ENCODE peak calls at places on chromosomes 16 and 17, in seven cellular contexts. One of them, this sample, is unnamed.

GRCh38 chr16:88770459-88771293 is 14.3 kb downstream of the PIEZO1 start:
- DNase-seq in heart left ventricle: peak; percentile 77
- DNase-seq in left ventricle myocardium inferior: peak; percentile 61
- DNase-seq in fibroblast of lung: peak; percentile 88
- DNase-seq in adrenal gland: peak; percentile 65
- DNase-seq in uterus: peak; percentile 76
- DNase-seq in kidney: peak; percentile 93
- DNase-seq in this sample: peak; percentile 54

GRCh38 chr16:89907055-89907814 is 11.4 kb upstream of the MC1R start:
- DNase-seq in kidney: peak; percentile 58
- DNase-seq in adrenal gland: no peak
- DNase-seq in fibroblast of lung: no peak
- DNase-seq in left ventricle myocardium inferior: no peak
- DNase-seq in heart left ventricle: no peak
- DNase-seq in uterus: no peak
- DNase-seq in this sample: no peak

GRCh38 chr16:78596996-78597422 is 497.6 kb downstream of the WWOX start:
- DNase-seq in kidney: no peak
- DNase-seq in fibroblast of lung: no peak
- DNase-seq in adrenal gland: no peak
- DNase-seq in uterus: no peak
- DNase-seq in heart left ventricle: no peak
- DNase-seq in left ventricle myocardium inferior: no peak
- DNase-seq in this sample: no peak

GRCh38 chr17:48792033-48792798 is 24.8 kb downstream of the TTLL6 start:
- DNase-seq in kidney: no peak
- DNase-seq in adrenal gland: no peak
- DNase-seq in uterus: no peak
- DNase-seq in fibroblast of lung: no peak
- DNase-seq in heart left ventricle: no peak
- DNase-seq in left ventricle myocardium inferior: no peak
- DNase-seq in this sample: no peak

GRCh38 chr17:3755335-3756030 is 31.8 kb downstream of the HASPIN start:
- DNase-seq in left ventricle myocardium inferior: no peak
- DNase-seq in uterus: no peak
- DNase-seq in fibroblast of lung: no peak
- DNase-seq in heart left ventricle: no peak
- DNase-seq in kidney: no peak
- DNase-seq in adrenal gland: no peak
- DNase-seq in this sample: no peak

GRCh38 chr17:45640141-45640850 is 143.8 kb upstream of the CRHR1 start:
- DNase-seq in adrenal gland: peak; percentile 71
- DNase-seq in heart left ventricle: peak; percentile 71
- DNase-seq in left ventricle myocardium inferior: peak; percentile 48
- DNase-seq in fibroblast of lung: peak; percentile 58
- DNase-seq in kidney: no peak
- DNase-seq in uterus: peak; percentile 57
- DNase-seq in this sample: peak; percentile 47

GRCh38 chr16:87160752-87161337 is 156.3 kb downstream of the C16orf95 start:
- DNase-seq in kidney: no peak
- DNase-seq in left ventricle myocardium inferior: no peak
- DNase-seq in adrenal gland: no peak
- DNase-seq in uterus: no peak
- DNase-seq in fibroblast of lung: no peak
- DNase-seq in heart left ventricle: no peak
- DNase-seq in this sample: peak; percentile 66

GRCh38 chr16:85891776-85892166 is 7.2 kb upstream of the IRF8 start:
- DNase-seq in adrenal gland: no peak
- DNase-seq in uterus: no peak
- DNase-seq in kidney: peak; percentile 81
- DNase-seq in fibroblast of lung: no peak
- DNase-seq in left ventricle myocardium inferior: no peak
- DNase-seq in heart left ventricle: no peak
- DNase-seq in this sample: no peak

GRCh38 chr17:5758651-5759050 is 174.3 kb upstream of the NLRP1 start:
- DNase-seq in fibroblast of lung: peak; percentile 65
- DNase-seq in uterus: no peak
- DNase-seq in kidney: no peak
- DNase-seq in left ventricle myocardium inferior: no peak
- DNase-seq in heart left ventricle: no peak
- DNase-seq in adrenal gland: peak; percentile 47
- DNase-seq in this sample: peak; percentile 18

GRCh38 chr17:36463916-36464764 is 22.3 kb upstream of the ZNHIT3 start:
- DNase-seq in uterus: no peak
- DNase-seq in kidney: peak; percentile 88
- DNase-seq in adrenal gland: peak; percentile 86
- DNase-seq in heart left ventricle: peak; percentile 56
- DNase-seq in left ventricle myocardium inferior: peak; percentile 40
- DNase-seq in fibroblast of lung: peak; percentile 75
- DNase-seq in this sample: peak; percentile 39

GRCh38 chr17:14135906-14136590 is 66.7 kb downstream of the COX10 start:
- DNase-seq in kidney: no peak
- DNase-seq in heart left ventricle: no peak
- DNase-seq in uterus: no peak
- DNase-seq in left ventricle myocardium inferior: no peak
- DNase-seq in adrenal gland: no peak
- DNase-seq in fibroblast of lung: no peak
- DNase-seq in this sample: no peak

DNA sequence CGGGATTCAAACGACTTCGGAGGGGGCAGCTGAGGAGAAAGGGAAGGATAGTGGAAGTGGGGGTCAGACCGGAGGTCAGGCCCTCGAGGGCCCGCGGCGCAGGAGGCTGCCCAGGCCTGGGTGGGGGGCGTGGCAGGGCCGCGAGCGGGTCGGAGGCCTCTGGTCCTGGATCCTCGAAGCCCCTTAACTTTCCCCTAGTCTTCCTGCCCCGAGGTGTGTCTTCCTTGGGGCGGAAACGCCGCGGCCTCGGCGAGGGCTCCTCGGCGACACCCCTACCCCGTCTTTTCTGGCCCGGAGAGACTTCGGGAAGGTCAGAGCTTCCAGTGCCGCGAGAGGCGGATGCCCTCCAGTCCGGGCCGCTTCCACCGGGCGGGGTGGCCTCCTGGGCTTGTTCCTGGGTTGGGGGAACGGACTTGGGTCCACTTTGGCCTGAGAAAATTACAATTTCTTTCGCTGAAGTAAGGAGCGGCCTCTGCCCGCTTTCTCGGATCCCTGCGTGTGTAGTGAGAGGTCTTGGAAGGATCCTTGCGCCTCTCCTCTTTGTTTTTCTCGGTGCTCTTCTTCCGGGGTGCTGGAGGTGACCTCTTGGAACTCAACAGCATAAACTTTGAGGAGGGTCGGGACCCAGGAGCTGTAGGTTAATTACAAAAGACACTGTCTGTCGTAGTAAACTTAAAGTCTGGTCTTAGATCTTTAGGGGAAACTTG is 501 bp downstream of the IST1 start:
- DNase-seq in uterus: no peak
- DNase-seq in heart left ventricle: peak; percentile 56
- DNase-seq in adrenal gland: peak; percentile 50
- DNase-seq in left ventricle myocardium inferior: peak; percentile 29
- DNase-seq in kidney: peak; percentile 84
- DNase-seq in fibroblast of lung: peak; percentile 51
- DNase-seq in this sample: peak; percentile 21
- H3K4me1 ChIP-seq in uterus: no peaks in the 10 kb centered on the region
- H3K4me1 ChIP-seq in heart left ventricle: peaks cover 45% of the 10 kb centered on the region
- H3K4me1 ChIP-seq in adrenal gland: peaks cover 20% of the 10 kb centered on the region
- H3K4me1 ChIP-seq in left ventricle myocardium inferior: peaks cover 70% of the 10 kb centered on the region
- H3K4me1 ChIP-seq in kidney: no peaks in the 10 kb centered on the region
- H3K4me1 ChIP-seq in fibroblast of lung: peaks cover 3% of the 10 kb centered on the region
- H3K4me1 ChIP-seq in this sample: peaks cover 6% of the 10 kb centered on the region

GRCh38 chr17:29930399-29931010 is 477 bp upstream of the SSH2 start:
- DNase-seq in heart left ventricle: no peak
- DNase-seq in kidney: no peak
- DNase-seq in fibroblast of lung: no peak
- DNase-seq in adrenal gland: no peak
- DNase-seq in uterus: no peak
- DNase-seq in left ventricle myocardium inferior: no peak
- DNase-seq in this sample: peak; percentile 63

GRCh38 chr17:29931253-29931932 is 1.4 kb upstream of the SSH2 start:
- DNase-seq in heart left ventricle: peak; percentile 74
- DNase-seq in adrenal gland: peak; percentile 72
- DNase-seq in uterus: peak; percentile 67
- DNase-seq in fibroblast of lung: peak; percentile 71
- DNase-seq in kidney: no peak
- DNase-seq in left ventricle myocardium inferior: peak; percentile 43
- DNase-seq in this sample: peak; percentile 62

GRCh38 chr17:29927546-29927945 is 2.5 kb downstream of the SSH2 start:
- DNase-seq in adrenal gland: no peak
- DNase-seq in heart left ventricle: no peak
- DNase-seq in left ventricle myocardium inferior: no peak
- DNase-seq in uterus: no peak
- DNase-seq in fibroblast of lung: peak; percentile 21
- DNase-seq in kidney: no peak
- DNase-seq in this sample: no peak

GRCh38 chr17:29929006-29929543 is 953 bp downstream of the SSH2 start:
- DNase-seq in fibroblast of lung: peak; percentile 45
- DNase-seq in uterus: peak; percentile 20
- DNase-seq in adrenal gland: peak; percentile 28
- DNase-seq in heart left ventricle: no peak
- DNase-seq in left ventricle myocardium inferior: no peak
- DNase-seq in kidney: no peak
- DNase-seq in this sample: peak; percentile 59

DNA sequence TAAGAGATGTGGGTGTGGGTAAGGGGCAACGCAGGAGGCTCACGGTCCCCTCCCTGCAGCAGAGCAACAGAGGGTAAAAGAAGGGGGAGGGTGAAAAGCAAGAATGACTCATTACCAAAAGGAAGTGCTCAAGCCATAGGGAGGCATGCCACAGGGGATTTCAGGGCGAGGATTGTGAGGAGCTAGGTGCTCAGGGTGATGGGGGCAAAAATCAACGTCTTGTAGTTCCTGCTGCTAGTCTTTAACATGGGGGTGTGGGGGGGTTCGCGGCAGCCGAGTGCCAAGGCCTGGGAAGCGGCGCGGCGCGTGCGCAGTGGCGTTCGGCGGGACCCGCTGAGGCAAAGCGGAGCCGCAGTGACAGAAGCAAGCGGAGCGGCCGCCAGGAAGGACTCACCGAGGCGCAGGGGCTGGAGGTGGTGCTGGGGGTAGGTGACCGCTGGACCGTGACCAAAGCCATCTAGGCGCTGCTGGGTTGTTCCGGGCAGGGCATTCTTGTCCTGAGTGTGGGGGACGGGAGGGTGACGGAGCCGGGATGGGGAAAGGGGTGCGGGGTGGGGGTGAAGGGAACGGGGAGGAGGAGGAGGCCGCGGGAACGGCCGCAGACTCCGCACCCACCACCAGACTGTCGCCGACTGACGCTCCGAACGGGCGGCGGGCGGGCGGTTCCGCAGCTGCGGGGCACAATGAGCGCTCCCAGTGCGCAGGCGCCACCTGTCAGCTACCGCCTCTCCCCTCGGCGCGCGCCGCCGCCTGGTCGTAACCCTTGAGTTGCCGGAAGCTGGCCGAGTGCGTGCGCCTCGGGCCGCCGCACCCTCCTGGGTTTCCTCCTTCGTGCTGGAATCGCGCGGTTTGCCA is at the start of gene SSH2:
- DNase-seq in uterus: peak; percentile 72
- DNase-seq in adrenal gland: peak; percentile 86
- DNase-seq in left ventricle myocardium inferior: peak; percentile 89
- DNase-seq in kidney: peak; percentile 95
- DNase-seq in heart left ventricle: peak; percentile 93
- DNase-seq in fibroblast of lung: peak; percentile 79
- DNase-seq in this sample: peak; percentile 73
- H3K27ac ChIP-seq in uterus: peak within 1 kb of the TSS; percentile 83
- H3K27ac ChIP-seq in adrenal gland: peak within 1 kb of the TSS; percentile 39
- H3K27ac ChIP-seq in left ventricle myocardium inferior: peak within 1 kb of the TSS; percentile 92
- H3K27ac ChIP-seq in kidney: peak within 1 kb of the TSS; percentile 92
- H3K27ac ChIP-seq in heart left ventricle: peak within 1 kb of the TSS; percentile 91
- H3K27ac ChIP-seq in fibroblast of lung: peak within 1 kb of the TSS; percentile 84
- H3K27ac ChIP-seq in this sample: peak within 1 kb of the TSS; percentile 68

GRCh38 chr16:2520784-2521577 is 810 bp downstream of the AMDHD2 start:
- DNase-seq in uterus: no peak
- DNase-seq in fibroblast of lung: no peak
- DNase-seq in adrenal gland: no peak
- DNase-seq in kidney: peak; percentile 82
- DNase-seq in heart left ventricle: peak; percentile 54
- DNase-seq in left ventricle myocardium inferior: no peak
- DNase-seq in this sample: peak; percentile 40

GRCh38 chr16:2517954-2518605 is 2.1 kb upstream of the AMDHD2 start:
- DNase-seq in uterus: no peak
- DNase-seq in left ventricle myocardium inferior: no peak
- DNase-seq in fibroblast of lung: no peak
- DNase-seq in adrenal gland: no peak
- DNase-seq in kidney: peak; percentile 55
- DNase-seq in heart left ventricle: no peak
- DNase-seq in this sample: no peak

GRCh38 chr16:2520097-2520783 is at the start of gene AMDHD2:
- DNase-seq in fibroblast of lung: peak; percentile 84
- DNase-seq in left ventricle myocardium inferior: peak; percentile 94
- DNase-seq in adrenal gland: peak; percentile 97
- DNase-seq in kidney: peak; percentile 97
- DNase-seq in heart left ventricle: peak; percentile 95
- DNase-seq in uterus: peak; percentile 88
- DNase-seq in this sample: peak; percentile 63

GRCh38 chr16:2519711-2520080 is 475 bp upstream of the AMDHD2 start:
- DNase-seq in uterus: no peak
- DNase-seq in fibroblast of lung: no peak
- DNase-seq in heart left ventricle: peak; percentile 41
- DNase-seq in left ventricle myocardium inferior: no peak
- DNase-seq in adrenal gland: no peak
- DNase-seq in kidney: no peak
- DNase-seq in this sample: no peak

DNA sequence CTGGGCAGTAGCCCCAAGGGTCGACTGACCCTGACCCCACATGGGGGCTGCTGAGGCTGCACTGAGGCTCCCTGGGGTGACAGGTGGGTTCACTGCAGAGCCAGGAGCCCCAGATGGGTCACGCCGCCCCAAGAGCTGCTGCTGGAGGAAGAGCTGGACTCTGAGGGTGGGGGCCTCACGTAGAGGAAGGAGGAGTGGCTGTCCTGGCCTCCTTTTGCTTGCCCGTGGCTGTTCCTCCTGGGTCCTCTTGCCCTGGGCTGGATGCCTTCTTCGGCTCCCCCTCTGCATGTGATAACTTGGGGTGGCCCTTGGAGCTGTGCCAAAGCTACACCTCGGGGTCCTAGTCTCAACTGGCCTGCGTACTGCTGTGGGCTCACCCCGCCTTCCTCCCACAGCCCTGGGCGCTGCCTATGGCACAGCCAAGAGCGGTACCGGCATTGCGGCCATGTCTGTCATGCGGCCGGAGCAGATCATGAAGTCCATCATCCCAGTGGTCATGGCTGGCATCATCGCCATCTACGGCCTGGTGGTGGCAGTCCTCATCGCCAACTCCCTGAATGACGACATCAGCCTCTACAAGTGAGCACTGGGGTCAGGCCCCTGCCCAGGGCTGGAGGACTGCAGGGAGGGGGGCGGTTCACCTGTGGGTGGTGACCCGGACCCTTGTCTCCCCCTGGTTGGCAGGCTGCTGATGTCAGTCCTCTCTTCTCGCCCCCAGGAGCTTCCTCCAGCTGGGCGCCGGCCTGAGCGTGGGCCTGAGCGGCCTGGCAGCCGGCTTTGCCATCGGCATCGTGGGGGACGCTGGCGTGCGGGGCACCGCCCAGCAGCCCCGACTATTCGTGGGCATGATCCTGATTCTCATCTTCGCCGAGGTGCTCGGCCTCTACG is 1.1 kb upstream of the AMDHD2 start:
- DNase-seq in adrenal gland: no peak
- DNase-seq in fibroblast of lung: no peak
- DNase-seq in left ventricle myocardium inferior: no peak
- DNase-seq in kidney: peak; percentile 88
- DNase-seq in heart left ventricle: peak; percentile 48
- DNase-seq in uterus: peak; percentile 57
- DNase-seq in this sample: no peak
- H3K4me1 ChIP-seq in adrenal gland: peaks cover 49% of the 10 kb centered on the region
- H3K4me1 ChIP-seq in fibroblast of lung: peaks cover 16% of the 10 kb centered on the region
- H3K4me1 ChIP-seq in left ventricle myocardium inferior: peaks cover 69% of the 10 kb centered on the region
- H3K4me1 ChIP-seq in kidney: peaks cover 57% of the 10 kb centered on the region
- H3K4me1 ChIP-seq in heart left ventricle: peaks cover 63% of the 10 kb centered on the region
- H3K4me1 ChIP-seq in uterus: peaks cover 30% of the 10 kb centered on the region
- H3K4me1 ChIP-seq in this sample: peaks cover 7% of the 10 kb centered on the region

GRCh38 chr16:27324851-27325301 is 11.1 kb downstream of the IL4R start:
- DNase-seq in kidney: peak; percentile 59
- DNase-seq in adrenal gland: no peak
- DNase-seq in heart left ventricle: no peak
- DNase-seq in fibroblast of lung: no peak
- DNase-seq in uterus: no peak
- DNase-seq in left ventricle myocardium inferior: no peak
- DNase-seq in this sample: no peak
- H3K27ac ChIP-seq in kidney: peak overlapping the region; percentile 28
- H3K27ac ChIP-seq in adrenal gland: peak overlapping the region; percentile 88
- H3K27ac ChIP-seq in heart left ventricle: no peak overlapping the region
- H3K27ac ChIP-seq in fibroblast of lung: no peak overlapping the region
- H3K27ac ChIP-seq in uterus: peak overlapping the region; percentile 97
- H3K27ac ChIP-seq in left ventricle myocardium inferior: peak overlapping the region; percentile 91
- H3K27ac ChIP-seq in this sample: no peak overlapping the region

This sample was measured in foreskin keratinocyte.